ENCODE peak calls at places on chromosome 4, in four cellular contexts. W is SK-N-SH, A is K562, I is GM12878. D is an unnamed sample.

GRCh38 chr4:108846568-108846967 is 83.7 kb upstream of the ETNPPL start:
- DNase-seq in A (no peak), W (no peak), I (no peak), D (no peak)

GRCh38 chr4:90970021-90970420 is 842.8 kb downstream of the CCSER1 start:
- DNase-seq in A (no peak), W (no peak), I (no peak), D (no peak)

GRCh38 chr4:124940387-124940786 is 227.9 kb upstream of the ANKRD50 start:
- DNase-seq in A (no peak), I (no peak), W (no peak), D (no peak)

GRCh38 chr4:153223935-153224334 is 19.7 kb downstream of the TRIM2 start:
- DNase-seq in A (no peak), W (no peak), I (no peak), D (no peak)

GRCh38 chr4:76943790-76944189 is 5.8 kb upstream of the SEPTIN11 start:
- DNase-seq in I (no peak), A (no peak), W (no peak), D (no peak)

GRCh38 chr4:156909010-156909409 is 62.6 kb downstream of the PDGFC start:
- DNase-seq in A (no peak), W (no peak), I (no peak), D (no peak)

GRCh38 chr4:170476351-170476750 is 386.6 kb upstream of the AADAT start:
- DNase-seq in A (no peak), W (no peak), I (no peak), D (no peak)

GRCh38 chr4:155582971-155583437 is 83.6 kb upstream of the GUCY1A1 start:
- DNase-seq in W (no peak), I (no peak), A (no peak), D (no peak)

GRCh38 chr4:88618782-88619485 is 26.7 kb downstream of the HERC3 start:
- DNase-seq in W (no peak), A (no peak), I (no peak), D (no peak)

GRCh38 chr4:6772223-6772928 is 10.2 kb upstream of the KIAA0232 start:
- DNase-seq in I (no peak), A (no peak), W (no peak), D (no peak)

GRCh38 chr4:105191621-105192210 is 45.0 kb downstream of the TET2 start:
- DNase-seq in A (no peak), I (peak; percentile 81), W (no peak), D (no peak)

GRCh38 chr4:40916218-40916555 is 166.4 kb downstream of the NSUN7 start:
- DNase-seq in W (no peak), I (no peak), A (no peak), D (no peak)

GRCh38 chr4:77196866-77197265 is 39.9 kb downstream of the CCNG2 start:
- DNase-seq in A (no peak), I (peak; percentile 28), W (no peak), D (no peak)

GRCh38 chr4:27270435-27270834 is 409.8 kb downstream of the STIM2 start:
- DNase-seq in I (no peak), W (no peak), A (no peak), D (no peak)

GRCh38 chr4:175394213-175394612 is 417.9 kb downstream of the GPM6A start:
- DNase-seq in W (no peak), A (no peak), I (no peak), D (no peak)

GRCh38 chr4:155883895-155884294 is 17.8 kb upstream of the ASIC5 start:
- DNase-seq in A (no peak), W (no peak), I (no peak), D (no peak)

GRCh38 chr4:3483471-3483921 is 20.4 kb downstream of the DOK7 start:
- DNase-seq in A (no peak), I (no peak), W (no peak), D (no peak)

GRCh38 chr4:3484057-3484973 is 21.2 kb downstream of the DOK7 start:
- DNase-seq in A (no peak), I (no peak), W (peak; percentile 70), D (no peak)

GRCh38 chr4:3486556-3487270 is 23.6 kb downstream of the DOK7 start:
- DNase-seq in A (no peak), W (peak; percentile 64), I (no peak), D (no peak)

GRCh38 chr4:3485882-3486555 is 22.9 kb downstream of the DOK7 start:
- DNase-seq in I (no peak), A (no peak), W (no peak), D (no peak)

DNA sequence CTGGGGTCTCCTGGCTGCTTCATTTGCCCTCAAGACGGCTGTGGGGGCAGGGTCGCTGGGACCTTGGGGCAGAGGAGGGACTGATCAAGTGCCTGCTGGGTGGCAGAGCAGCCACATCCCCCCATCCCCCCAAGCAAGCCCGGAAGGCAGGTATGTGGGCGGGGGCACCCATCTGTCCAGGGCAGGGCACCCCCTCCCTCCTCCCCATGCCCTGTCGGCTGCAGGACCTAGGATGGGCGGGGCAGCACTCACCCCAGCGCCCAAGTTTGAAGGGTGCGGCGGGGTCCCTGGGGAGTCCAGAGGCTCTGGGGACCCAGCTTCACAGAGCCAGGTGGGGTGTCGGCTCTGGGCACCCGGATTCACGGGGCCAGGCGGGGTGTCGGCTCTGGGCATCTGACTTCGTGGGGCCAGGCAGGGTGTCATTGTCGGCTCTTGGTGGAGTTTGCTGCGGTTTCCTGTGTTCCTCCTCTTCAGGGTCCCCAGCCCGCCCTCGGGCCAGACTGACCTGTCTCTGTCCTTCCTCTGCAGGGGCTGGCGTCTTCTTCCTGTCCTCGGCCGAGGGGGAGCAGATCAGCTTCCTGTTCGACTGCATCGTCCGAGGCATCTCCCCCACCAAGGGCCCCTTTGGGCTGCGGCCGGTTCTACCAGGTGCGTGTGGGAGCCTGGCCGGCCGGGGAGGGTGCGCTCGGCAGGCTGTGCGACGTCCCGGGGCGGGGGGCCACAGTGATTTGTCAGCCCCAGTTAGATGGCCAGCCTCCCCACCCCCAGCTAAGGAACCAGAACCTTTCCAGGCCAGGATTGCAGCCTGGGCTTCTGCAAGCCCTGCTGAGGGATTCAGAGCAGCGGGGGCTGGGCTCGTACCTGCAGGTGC is 22.1 kb downstream of the DOK7 start:
- DNase-seq in I (no peak), A (no peak), W (no peak), D (no peak)
- TF ChIP-seq POLR2AphosphoS5 in I (no peak), A (no peak), W (no peak), D (no peak)

GRCh38 chr4:102321260-102321991 is 23.9 kb downstream of the SLC39A8 start:
- DNase-seq in A (no peak), W (no peak), I (peak; percentile 63), D (no peak)
- H3K4me3 ChIP-seq in A (no peak overlapping the region), W (no peak overlapping the region), I (peak overlapping the region; percentile 23), D (no peak overlapping the region)

DNA sequence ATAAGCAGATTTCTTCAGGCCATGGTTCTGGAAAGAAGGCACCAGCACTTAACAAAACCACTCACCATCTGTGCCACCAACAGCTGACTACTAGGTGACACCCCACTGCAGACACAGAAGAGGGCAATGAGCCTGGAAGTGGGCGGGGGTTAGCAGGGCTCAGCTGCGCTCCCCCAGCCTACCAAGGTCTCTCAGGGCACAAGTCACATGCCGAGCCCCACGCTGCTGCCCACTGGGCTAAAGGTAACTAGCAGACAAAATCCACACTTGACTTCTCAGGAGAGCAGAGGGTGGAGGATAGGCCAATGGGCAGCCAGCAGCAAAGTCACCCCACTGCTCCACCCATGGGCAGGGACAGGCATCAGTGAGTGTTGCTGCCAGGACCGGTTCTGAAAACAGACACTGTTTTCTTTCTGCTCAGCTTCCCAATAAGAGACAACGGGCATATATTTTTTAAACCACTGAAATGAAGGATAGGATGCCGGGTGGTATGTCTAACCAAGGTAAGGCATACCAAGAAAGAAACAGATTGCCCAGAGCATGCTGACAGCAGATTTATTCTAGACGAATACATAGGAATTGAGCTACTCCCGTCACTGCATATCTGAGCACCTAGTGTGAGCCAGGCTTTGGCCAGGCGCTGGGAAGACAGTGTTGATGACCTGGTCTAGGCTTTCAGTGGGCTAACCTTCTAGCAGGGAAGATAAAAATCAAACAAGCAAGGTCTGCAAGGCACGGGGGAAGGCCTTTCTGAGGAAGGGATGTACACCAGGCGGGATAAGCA is 20.1 kb downstream of the ACSL1 start:
- DNase-seq in W (peak; percentile 71), I (no peak), A (no peak), D (no peak)
- TF ChIP-seq GABPA in W (no peak), I (no peak), A (no peak), D (no peak)

GRCh38 chr4:151169223-151169622 is 69.8 kb downstream of the RPS3A start:
- DNase-seq in A (no peak), I (no peak), W (peak; percentile 90), D (no peak)
- TF ChIP-seq POLR2AphosphoS5 in A (no peak), I (no peak), W (peak; percentile 47), D (no peak)

GRCh38 chr4:72569719-72570235 is 756 bp upstream of the ADAMTS3 start:
- DNase-seq in W (no peak), A (no peak), I (no peak), D (no peak)
- H3K4me3 ChIP-seq in W (peak overlapping the region; percentile 76), A (peak overlapping the region; percentile 60), I (no peak overlapping the region), D (no peak overlapping the region)

GRCh38 chr4:38310446-38311043 is 350.3 kb downstream of the PTTG2 start:
- DNase-seq in I (peak; percentile 97), A (no peak), W (no peak), D (no peak)
- TF ChIP-seq GABPA in I (no peak), A (no peak), W (no peak), D (no peak)

DNA sequence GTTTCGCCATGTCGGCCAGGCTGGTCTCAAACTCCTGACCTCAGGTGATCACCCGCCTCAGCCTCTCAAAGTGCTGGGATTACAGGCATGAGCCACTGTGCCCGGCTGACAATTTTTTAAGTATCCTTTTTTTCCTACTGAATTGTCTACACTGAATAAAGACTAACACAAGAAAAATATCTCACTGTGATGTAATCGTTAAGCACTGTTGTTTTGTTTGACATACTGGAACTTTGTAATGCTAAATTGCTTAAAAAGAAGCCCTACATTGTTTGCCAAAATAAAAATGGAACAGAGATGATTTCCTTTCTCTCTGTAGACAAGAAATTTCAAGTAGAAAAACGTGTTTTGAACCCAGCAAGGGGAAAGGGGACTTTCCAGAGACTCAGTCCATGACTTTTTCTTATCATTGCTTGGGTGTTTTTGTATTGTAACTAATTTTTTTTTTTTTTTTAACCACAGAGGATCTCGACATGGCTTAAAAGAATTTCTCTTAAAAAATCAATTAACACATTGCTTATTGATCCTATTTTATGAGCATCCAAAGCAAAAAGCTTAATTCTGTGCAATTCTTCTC is 74.9 kb downstream of the TMEM156 start:
- DNase-seq in A (no peak), W (no peak), I (no peak), D (no peak)
- TF ChIP-seq POLR2AphosphoS5 in A (no peak), W (no peak), I (no peak), D (no peak)

DNA sequence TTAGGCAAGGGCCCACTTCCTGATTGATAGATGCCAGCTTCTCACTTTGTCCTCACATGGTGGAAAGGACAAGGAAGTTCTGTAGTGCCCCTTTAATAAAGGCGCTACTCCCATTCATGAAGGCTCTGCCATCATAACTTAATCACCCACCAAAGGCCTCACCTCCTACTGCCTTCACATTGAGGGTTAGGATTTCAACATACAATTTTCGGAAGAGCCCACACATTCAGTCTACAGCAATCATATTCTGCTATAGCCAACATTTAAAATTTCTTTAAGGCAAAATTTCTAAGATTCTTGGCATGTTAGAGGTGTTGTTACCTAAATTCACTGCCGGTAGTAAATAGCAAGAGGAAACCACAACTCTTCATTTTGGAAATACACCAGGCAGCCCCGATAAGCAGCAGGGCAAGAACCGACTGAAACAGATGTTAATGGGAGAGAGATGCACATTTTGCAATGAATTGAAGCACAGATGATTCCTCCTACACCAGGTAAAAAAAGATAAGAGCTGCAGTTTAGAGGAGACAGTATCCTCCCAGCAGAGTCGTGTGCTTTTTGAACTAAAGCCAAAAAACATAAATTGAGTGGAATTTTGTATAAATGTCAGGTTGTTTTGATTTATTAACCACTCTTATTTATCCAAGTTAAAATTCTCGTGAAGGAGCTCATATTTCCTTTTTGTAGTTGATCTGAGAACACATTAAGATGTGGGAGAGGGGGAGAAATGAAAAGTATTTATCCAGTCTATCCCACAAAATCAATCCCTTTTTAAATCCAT is 594.9 kb downstream of the KCTD8 start:
- DNase-seq in W (no peak), I (no peak), A (no peak), D (no peak)
- H3K4me3 ChIP-seq in W (no peak overlapping the region), I (no peak overlapping the region), A (no peak overlapping the region), D (no peak overlapping the region)